ENCODE peak calls at places on chromosomes 7 and 10, in five cellular contexts. T is CD8-positive, alpha-beta T cell; L is A549; C is body of pancreas; Y is adrenal gland. S is an unnamed sample.

GRCh38 chr7:117381357-117381756 is 45.9 kb downstream of the ASZ1 start:
- DNase-seq in L (peak; percentile 14), Y (no peak), C (no peak), T (no peak), S (no peak)

GRCh38 chr7:50142421-50143113 is 49.5 kb upstream of the ZPBP start:
- DNase-seq in T (no peak), C (no peak), Y (no peak), L (peak; percentile 40), S (no peak)

GRCh38 chr10:12501324-12501723 is 152.0 kb downstream of the CAMK1D start:
- DNase-seq in L (no peak), C (peak; percentile 32), Y (no peak), T (no peak), S (no peak)

GRCh38 chr7:127905491-127906330 is 125.5 kb downstream of the LRRC4 start:
- DNase-seq in Y (no peak), L (no peak), C (no peak), T (no peak), S (no peak)

GRCh38 chr7:55965805-55966421 is 1.5 kb downstream of the NIPSNAP2 start:
- DNase-seq in Y (peak; percentile 89), L (no peak), C (peak; percentile 46), T (no peak), S (no peak)

GRCh38 chr7:47508389-47509380 is 73.2 kb downstream of the TNS3 start:
- DNase-seq in C (no peak), Y (no peak), L (no peak), T (no peak), S (no peak)

GRCh38 chr10:94680544-94680943 is 3.0 kb upstream of the CYP2C18 start:
- DNase-seq in Y (no peak), L (peak; percentile 90), C (no peak), T (no peak), S (no peak)

GRCh38 chr10:49118450-49118849 is 3.1 kb upstream of the VSTM4 start:
- DNase-seq in T (no peak), L (no peak), Y (no peak), C (no peak), S (peak; percentile 23)

GRCh38 chr10:62244785-62245595 is 23.7 kb downstream of the RTKN2 start:
- DNase-seq in C (peak; percentile 34), Y (peak; percentile 41), L (peak; percentile 67), T (peak; percentile 42), S (no peak)

GRCh38 chr10:77308084-77308732 is 329.4 kb downstream of the KCNMA1 start:
- DNase-seq in Y (no peak), L (no peak), T (no peak), C (no peak), S (no peak)

GRCh38 chr10:47329905-47330304 is 7.7 kb downstream of the GDF2 start:
- DNase-seq in T (no peak), Y (no peak), L (no peak), C (no peak), S (no peak)

GRCh38 chr10:114856544-114857287 is 35.1 kb downstream of the FHIP2A start:
- DNase-seq in T (no peak), L (peak; percentile 28), C (no peak), Y (peak; percentile 26), S (no peak)

GRCh38 chr10:6588082-6588481 is 8.0 kb upstream of the PRKCQ start:
- DNase-seq in Y (no peak), T (no peak), C (no peak), L (no peak), S (no peak)

GRCh38 chr7:77765906-77766800 is 32.1 kb downstream of the TMEM60 start:
- DNase-seq in C (no peak), L (no peak), T (no peak), Y (no peak), S (no peak)

GRCh38 chr10:120978589-120979252 is 127.6 kb downstream of the WDR11 start:
- DNase-seq in C (no peak), Y (no peak), L (no peak), T (no peak), S (no peak)

GRCh38 chr10:6232846-6233724 is 30.4 kb downstream of the PFKFB3 start:
- DNase-seq in C (no peak), L (no peak), T (no peak), Y (no peak), S (no peak)

GRCh38 chr10:30028006-30028441 is 31.4 kb downstream of the JCAD start:
- DNase-seq in Y (peak; percentile 23), C (peak; percentile 61), T (peak; percentile 13), L (no peak), S (peak; percentile 53)

GRCh38 chr7:11379641-11380040 is 406.0 kb downstream of the PHF14 start:
- DNase-seq in L (no peak), T (no peak), C (no peak), Y (no peak), S (no peak)

GRCh38 chr10:108352771-108353170 is 1188.3 kb upstream of the SORCS1 start:
- DNase-seq in C (no peak), L (no peak), T (no peak), Y (no peak), S (no peak)

GRCh38 chr10:127937915-127938440 is 31.1 kb downstream of the PTPRE start:
- DNase-seq in T (no peak), C (no peak), L (no peak), Y (no peak), S (no peak)

GRCh38 chr7:29304756-29305155 is 110.2 kb downstream of the CHN2 start:
- DNase-seq in L (no peak), Y (peak; percentile 66), C (no peak), T (no peak), S (no peak)
- H3K4me1 ChIP-seq in L (no peaks in the 10 kb centered on the region), Y (peaks cover 3% of the 10 kb centered on the region), C (peaks cover 29% of the 10 kb centered on the region), T (no peaks in the 10 kb centered on the region), S (peaks cover 11% of the 10 kb centered on the region)

DNA sequence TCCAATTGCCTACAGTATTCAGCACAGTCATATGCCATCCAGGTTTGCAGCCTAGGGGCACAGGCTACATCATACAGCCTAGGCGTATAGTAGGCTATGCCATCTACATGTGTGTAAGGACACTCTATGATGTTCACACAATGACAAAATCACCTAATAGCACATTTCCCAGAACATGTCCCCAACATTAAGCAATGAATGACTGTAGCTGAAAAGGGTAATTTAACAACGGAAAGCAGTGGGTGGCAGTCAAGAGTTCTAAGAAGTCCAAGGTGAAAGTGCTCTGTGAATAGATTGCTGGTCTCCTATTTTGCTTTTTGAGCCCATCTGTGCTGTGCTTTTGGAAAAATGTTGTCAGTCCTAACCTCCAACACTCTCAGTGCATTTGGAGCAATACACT is 162.6 kb downstream of the KLF6 start:
- DNase-seq in Y (no peak), T (no peak), C (no peak), L (no peak), S (no peak)
- TF ChIP-seq CTCF in Y (no peak), T (no peak), C (no peak), L (no peak), S (no peak)

GRCh38 chr7:43536773-43537172 is 46.1 kb upstream of the STK17A start:
- DNase-seq in T (no peak), C (no peak), L (no peak), Y (no peak), S (no peak)

GRCh38 chr7:43535031-43535451 is 47.9 kb upstream of the STK17A start:
- DNase-seq in C (no peak), T (no peak), Y (no peak), L (no peak), S (no peak)

GRCh38 chr7:43531700-43532099 is 51.2 kb upstream of the STK17A start:
- DNase-seq in C (no peak), L (no peak), Y (no peak), T (no peak), S (no peak)

GRCh38 chr7:43535810-43536585 is 46.9 kb upstream of the STK17A start:
- DNase-seq in L (no peak), C (no peak), Y (no peak), T (no peak), S (no peak)

DNA sequence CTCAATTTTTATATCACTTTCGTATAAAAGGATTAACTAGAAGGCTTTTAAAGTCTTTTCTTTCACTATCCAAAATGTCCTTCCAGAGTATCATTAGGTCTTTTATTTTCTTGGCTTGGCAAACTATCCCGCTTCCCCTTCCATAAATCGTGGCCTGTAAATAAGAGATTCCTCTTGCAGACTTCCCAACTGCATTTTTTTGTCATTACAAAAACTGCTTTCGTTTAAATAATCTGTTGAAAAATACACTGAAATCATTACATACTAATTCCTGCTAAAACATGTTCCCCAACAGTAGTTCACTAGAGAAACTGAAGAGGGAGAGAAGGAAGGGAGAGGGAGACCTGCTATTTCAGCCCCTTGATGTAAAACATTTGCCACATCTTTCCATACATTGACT is 48.8 kb upstream of the STK17A start:
- DNase-seq in L (no peak), C (no peak), Y (no peak), T (no peak), S (no peak)
- H3K4me1 ChIP-seq in L (no peaks in the 10 kb centered on the region), C (no peaks in the 10 kb centered on the region), Y (no peaks in the 10 kb centered on the region), T (no peaks in the 10 kb centered on the region), S (no peaks in the 10 kb centered on the region)

GRCh38 chr10:73166972-73167371 is 836 bp downstream of the ECD start:
- DNase-seq in Y (no peak), L (no peak), C (no peak), T (no peak), S (no peak)

GRCh38 chr10:73163096-73163495 is 4.7 kb downstream of the ECD start:
- DNase-seq in T (no peak), L (no peak), C (no peak), Y (no peak), S (no peak)

GRCh38 chr10:73168486-73168844 is 546 bp downstream of the FAM149B1 start:
- DNase-seq in C (no peak), Y (no peak), L (peak; percentile 62), T (no peak), S (no peak)

GRCh38 chr10:73169320-73169719 is 1.4 kb downstream of the FAM149B1 start:
- DNase-seq in L (no peak), T (no peak), Y (no peak), C (no peak), S (no peak)

GRCh38 chr10:73167557-73168485 is at the start of the genes ECD and FAM149B1:
- DNase-seq in C (peak; percentile 89), T (peak; percentile 92), L (peak; percentile 95), Y (peak; percentile 94), S (peak; percentile 95)
- TF ChIP-seq CTCF in C (no peak), T (peak; percentile 16), L (no peak), Y (no peak), S (no peak)

S was measured in lung.